ENCODE peak calls at places on chromosomes 16 and 17, in four cellular contexts. R, B, F and E are unnamed samples.

GRCh38 chr16:13429411-13429810 is 490.5 kb upstream of the ERCC4 start:
- DNase-seq in F (no peak), R (no peak), B (no peak), E (no peak)

GRCh38 chr16:31480851-31481250 is 2.1 kb upstream of the SLC5A2 start:
- DNase-seq in B (no peak), R (peak; percentile 34), F (peak; percentile 66), E (no peak)

GRCh38 chr17:28320215-28321061 is 1.4 kb downstream of the TMEM97 start:
- DNase-seq in F (no peak), R (no peak), B (no peak), E (no peak)

GRCh38 chr17:1058423-1059130 is 61.6 kb downstream of the TIMM22 start:
- DNase-seq in F (peak; percentile 58), B (no peak), R (peak; percentile 65), E (peak; percentile 74)

GRCh38 chr17:1882836-1883235 is 53.0 kb downstream of the RPA1 start:
- DNase-seq in F (peak; percentile 31), R (peak; percentile 45), B (no peak), E (peak; percentile 79)

GRCh38 chr16:50547944-50548658 is at the start of gene NKD1:
- DNase-seq in B (no peak), R (peak; percentile 26), F (peak; percentile 91), E (peak; percentile 80)

GRCh38 chr16:30903002-30903401 is 6.6 kb downstream of the CTF1 start:
- DNase-seq in R (no peak), F (peak; percentile 71), B (no peak), E (no peak)

GRCh38 chr17:82300707-82301270 is 16.6 kb downstream of the CD7 start:
- DNase-seq in B (no peak), R (peak; percentile 35), F (no peak), E (peak; percentile 79)

GRCh38 chr16:82612263-82612662 is 14.5 kb upstream of the CDH13 start:
- DNase-seq in F (no peak), R (no peak), B (no peak), E (no peak)

GRCh38 chr17:31522284-31522931 is 130.9 kb downstream of the RAB11FIP4 start:
- DNase-seq in R (no peak), F (no peak), B (no peak), E (no peak)

GRCh38 chr17:49299996-49300395 is 62.1 kb downstream of the ZNF652 start:
- DNase-seq in R (no peak), B (no peak), F (no peak), E (no peak)

GRCh38 chr17:48629411-48629759 is 3.2 kb upstream of the HOXB9 start:
- DNase-seq in B (no peak), F (no peak), R (no peak), E (no peak)

GRCh38 chr17:10135539-10136257 is 62.7 kb downstream of the GAS7 start:
- DNase-seq in B (no peak), F (no peak), R (no peak), E (no peak)

GRCh38 chr16:78396046-78396445 is 296.6 kb downstream of the WWOX start:
- DNase-seq in F (peak; percentile 20), B (no peak), R (no peak), E (peak; percentile 60)

GRCh38 chr16:24635900-24636610 is 93.4 kb upstream of the TNRC6A start:
- DNase-seq in F (no peak), R (peak; percentile 77), B (no peak), E (no peak)

GRCh38 chr16:56734429-56734828 is 4.5 kb downstream of the NUP93 start:
- DNase-seq in F (peak; percentile 40), B (no peak), R (no peak), E (no peak)

GRCh38 chr16:77213542-77214108 is 14.4 kb downstream of the SYCE1L start:
- DNase-seq in R (peak; percentile 86), F (no peak), B (no peak), E (no peak)

GRCh38 chr17:59004338-59005111 is 102.2 kb downstream of the TRIM37 start:
- DNase-seq in F (peak; percentile 52), R (peak; percentile 74), B (peak; percentile 48), E (peak; percentile 84)

GRCh38 chr16:65618335-65618734 is 496.5 kb upstream of the CDH11 start:
- DNase-seq in B (no peak), R (no peak), F (no peak), E (no peak)

GRCh38 chr17:50049636-50050035 is 6.3 kb upstream of the ITGA3 start:
- DNase-seq in F (no peak), B (no peak), R (no peak), E (no peak)

GRCh38 chr17:9512323-9513168 is 63.1 kb downstream of the STX8 start:
- DNase-seq in F (no peak), B (no peak), R (peak; percentile 56), E (no peak)

GRCh38 chr16:10992112-10992511 is 47.7 kb downstream of the CLEC16A start:
- DNase-seq in R (no peak), F (no peak), B (no peak), E (no peak)

GRCh38 chr17:3590231-3590630 is 19.0 kb downstream of the TRPV1 start:
- DNase-seq in F (no peak), B (no peak), R (no peak), E (no peak)

GRCh38 chr17:77019955-77020379 is 120.8 kb upstream of the SEC14L1 start:
- DNase-seq in R (no peak), B (no peak), F (no peak), E (peak; percentile 44)

GRCh38 chr17:3005696-3006095 is 57.7 kb downstream of the OR1D5 start:
- DNase-seq in R (no peak), F (no peak), B (no peak), E (no peak)

GRCh38 chr17:75891022-75891604 is 5.6 kb downstream of the TRIM65 start:
- DNase-seq in F (no peak), R (no peak), B (no peak), E (no peak)

GRCh38 chr17:75891605-75892555 is 4.9 kb downstream of the TRIM65 start:
- DNase-seq in R (no peak), F (no peak), B (no peak), E (no peak)

GRCh38 chr17:75894049-75894742 is 2.6 kb downstream of the TRIM65 start:
- DNase-seq in B (no peak), F (no peak), R (no peak), E (peak; percentile 68)

GRCh38 chr17:75893305-75894048 is 3.3 kb downstream of the TRIM65 start:
- DNase-seq in F (no peak), B (no peak), R (no peak), E (no peak)

DNA sequence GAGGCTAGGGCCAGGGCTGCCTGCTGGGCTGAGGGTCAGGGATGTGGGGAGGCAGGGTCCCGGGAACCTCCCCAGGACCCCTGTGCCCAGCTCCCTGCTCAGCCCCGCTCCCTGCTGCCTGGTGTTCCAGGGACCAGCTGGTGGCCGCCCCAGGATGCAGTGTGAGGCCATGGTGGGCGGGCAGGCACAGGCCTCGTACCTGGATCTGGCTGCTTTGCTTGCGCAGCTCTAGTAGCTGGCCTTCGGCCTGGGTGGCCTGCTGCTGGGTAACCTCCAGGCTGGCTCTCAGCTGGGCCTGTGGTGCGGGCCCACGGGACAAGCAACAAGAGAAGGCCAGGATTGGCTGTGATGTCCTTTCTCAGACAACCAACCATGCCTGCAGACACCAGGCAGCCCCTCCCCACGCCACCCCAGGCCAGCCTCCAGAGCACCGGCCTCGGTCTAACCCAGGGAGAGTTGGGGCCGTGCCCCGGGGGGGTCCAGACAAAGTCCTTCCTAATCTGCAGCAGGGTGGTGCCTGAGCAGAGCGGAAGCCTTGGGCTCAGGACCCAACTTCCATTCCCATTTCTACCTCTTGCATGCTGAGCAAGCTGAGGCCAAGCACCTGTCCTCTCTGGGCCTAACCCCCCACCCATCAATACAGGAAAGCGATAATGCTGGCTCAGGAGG is 4.1 kb downstream of the TRIM65 start:
- DNase-seq in B (no peak), F (no peak), R (no peak), E (no peak)
- TF ChIP-seq POLR2AphosphoS5 in B (no peak), F (no peak), R (peak; percentile 8), E (no peak)

DNA sequence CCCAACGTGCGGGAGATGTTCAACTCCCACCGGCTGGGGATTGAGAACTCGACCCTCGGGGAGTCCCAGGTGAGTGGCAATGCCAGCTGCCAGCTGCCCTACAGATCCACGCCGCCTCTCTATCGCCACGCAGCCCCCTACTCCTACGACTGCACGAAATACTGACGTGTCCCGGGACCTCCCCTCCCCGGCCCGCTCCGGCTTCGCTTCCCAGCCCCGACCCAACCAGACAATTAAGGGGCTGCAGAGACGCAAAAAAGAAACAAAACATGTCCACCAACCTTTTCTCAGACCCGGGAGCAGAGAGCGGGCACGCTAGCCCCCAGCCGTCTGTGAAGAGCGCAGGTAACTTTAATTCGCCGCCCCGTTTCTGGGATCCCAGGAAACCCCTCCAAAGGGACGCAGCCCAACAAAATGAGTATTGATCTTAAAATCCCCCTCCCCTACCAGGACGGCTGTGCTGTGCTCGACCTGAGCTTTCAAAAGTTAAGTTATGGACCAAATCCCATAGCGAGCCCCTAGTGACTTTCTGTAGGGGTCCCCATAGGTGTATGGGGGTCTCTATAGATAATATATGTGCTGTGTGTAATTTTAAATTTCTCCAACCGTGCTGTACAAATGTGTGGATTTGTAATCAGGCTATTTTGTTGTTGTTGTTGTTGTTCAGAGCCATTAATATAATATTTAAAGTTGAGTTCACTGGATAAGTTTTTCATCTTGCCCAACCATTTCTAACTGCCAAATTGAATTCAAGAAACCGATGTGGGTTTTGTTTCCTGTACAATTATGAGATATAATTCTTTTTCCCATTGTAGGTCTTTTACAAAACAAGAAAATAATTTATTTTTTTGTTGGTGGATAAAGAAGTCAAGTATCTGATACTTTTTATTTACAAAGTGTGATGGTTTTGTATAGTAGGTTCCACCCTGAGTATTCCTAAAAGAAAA is 2.3 kb downstream of the FOXC2 start:
- DNase-seq in F (no peak), B (no peak), R (peak; percentile 27), E (peak; percentile 51)
- TF ChIP-seq EZH2 in F (no peak), B (no peak), R (no peak), E (peak; percentile 97)

GRCh38 chr17:39705786-39706348 is 6.0 kb downstream of the ERBB2 start:
- DNase-seq in F (no peak), R (no peak), B (no peak), E (no peak)

GRCh38 chr17:39702901-39703893 is 3.3 kb downstream of the ERBB2 start:
- DNase-seq in F (no peak), B (peak; percentile 25), R (no peak), E (no peak)

GRCh38 chr17:39701784-39702422 is 2.0 kb downstream of the ERBB2 start:
- DNase-seq in B (no peak), F (no peak), R (no peak), E (no peak)

GRCh38 chr17:39704821-39705551 is 5.1 kb downstream of the ERBB2 start:
- DNase-seq in F (no peak), B (no peak), R (no peak), E (peak; percentile 41)

GRCh38 chr17:39703913-39704312 is 4.0 kb downstream of the ERBB2 start:
- DNase-seq in R (no peak), F (no peak), B (no peak), E (no peak)
- H3K4me2 ChIP-seq in R (no peak overlapping the region), F (no peak overlapping the region), B (peak overlapping the region; percentile 30), E (peak overlapping the region; percentile 75)

DNA sequence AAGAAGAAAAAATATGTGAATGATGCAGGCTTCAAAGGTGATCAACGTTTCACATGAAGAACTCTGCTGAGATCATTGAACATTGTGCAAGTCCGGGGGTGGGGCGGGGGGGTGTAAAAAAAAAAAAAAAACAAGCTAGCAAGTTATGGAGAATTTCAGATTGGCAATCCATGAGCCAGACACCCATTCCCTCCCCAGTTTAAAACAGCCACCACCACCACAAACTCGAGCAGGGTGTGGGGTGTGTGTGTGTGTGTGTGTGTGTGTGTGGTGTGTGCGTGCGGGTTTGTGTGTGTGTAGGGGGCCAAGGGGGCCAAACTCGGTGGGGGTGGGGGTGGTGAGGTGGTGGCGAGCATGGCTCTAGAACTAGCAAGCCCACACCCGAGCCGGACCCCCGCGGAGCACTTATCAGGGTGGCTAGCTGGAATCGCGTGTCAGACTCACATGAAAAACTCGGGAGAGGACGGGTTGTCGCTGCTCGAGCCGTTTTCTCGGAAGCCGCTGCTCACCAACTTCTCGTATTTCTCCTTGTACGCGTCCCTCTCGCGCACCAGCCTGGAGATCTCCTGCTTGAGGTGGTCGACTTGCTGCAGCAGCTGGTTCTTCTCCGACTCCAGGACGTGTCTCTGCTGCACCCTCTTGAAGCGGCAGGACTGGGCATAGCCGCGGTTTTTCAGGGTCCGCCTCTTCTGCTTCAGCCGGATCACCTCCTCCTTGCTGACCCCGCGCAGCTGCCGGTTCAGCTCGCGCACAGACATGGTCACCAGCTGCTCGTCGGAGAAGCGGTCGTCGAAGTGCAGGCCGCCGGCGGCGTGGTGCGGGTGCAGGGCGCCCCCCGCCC is 2.0 kb downstream of the MAF start:
- DNase-seq in F (no peak), R (no peak), B (no peak), E (peak; percentile 71)
- TF ChIP-seq POLR2AphosphoS5 in F (no peak), R (no peak), B (no peak), E (no peak)